ENCODE peak calls at places on chromosomes 11 and 22, in ten cellular contexts. One of them, this sample, is unnamed.

GRCh38 chr11:12536566-12536965 is 137.7 kb upstream of the TEAD1 start:
- DNase-seq in mammary epithelial cell: no peak
- DNase-seq in adrenal gland: no peak
- DNase-seq in tibial nerve: no peak
- DNase-seq in right atrium auricular region: no peak
- DNase-seq in OCI-LY7: no peak
- DNase-seq in GM23338: no peak
- DNase-seq in HAP-1: no peak
- DNase-seq in CD4-positive, CD25-positive, alpha-beta regulatory T cell: no peak
- DNase-seq in hepatocyte: no peak
- DNase-seq in this sample: no peak

GRCh38 chr11:46121328-46121723 is at the start of gene PHF21A:
- DNase-seq in mammary epithelial cell: peak; percentile 89
- DNase-seq in adrenal gland: peak; percentile 90
- DNase-seq in tibial nerve: peak; percentile 82
- DNase-seq in right atrium auricular region: peak; percentile 83
- DNase-seq in OCI-LY7: peak; percentile 95
- DNase-seq in GM23338: peak; percentile 95
- DNase-seq in HAP-1: peak; percentile 95
- DNase-seq in CD4-positive, CD25-positive, alpha-beta regulatory T cell: peak; percentile 80
- DNase-seq in hepatocyte: peak; percentile 95
- DNase-seq in this sample: peak; percentile 89

GRCh38 chr11:78218707-78219492 is 30.2 kb downstream of the USP35 start:
- DNase-seq in mammary epithelial cell: no peak
- DNase-seq in adrenal gland: no peak
- DNase-seq in tibial nerve: no peak
- DNase-seq in right atrium auricular region: no peak
- DNase-seq in OCI-LY7: no peak
- DNase-seq in GM23338: no peak
- DNase-seq in HAP-1: no peak
- DNase-seq in CD4-positive, CD25-positive, alpha-beta regulatory T cell: no peak
- DNase-seq in hepatocyte: no peak
- DNase-seq in this sample: no peak

GRCh38 chr11:115222218-115222862 is 281.9 kb downstream of the CADM1 start:
- DNase-seq in mammary epithelial cell: peak; percentile 87
- DNase-seq in adrenal gland: no peak
- DNase-seq in tibial nerve: no peak
- DNase-seq in right atrium auricular region: no peak
- DNase-seq in OCI-LY7: peak; percentile 68
- DNase-seq in GM23338: peak; percentile 28
- DNase-seq in HAP-1: no peak
- DNase-seq in CD4-positive, CD25-positive, alpha-beta regulatory T cell: peak; percentile 7
- DNase-seq in hepatocyte: no peak
- DNase-seq in this sample: no peak

GRCh38 chr11:12556788-12557384 is 117.3 kb upstream of the TEAD1 start:
- DNase-seq in mammary epithelial cell: no peak
- DNase-seq in adrenal gland: peak; percentile 49
- DNase-seq in tibial nerve: peak; percentile 59
- DNase-seq in right atrium auricular region: peak; percentile 73
- DNase-seq in OCI-LY7: no peak
- DNase-seq in GM23338: peak; percentile 86
- DNase-seq in HAP-1: peak; percentile 56
- DNase-seq in CD4-positive, CD25-positive, alpha-beta regulatory T cell: no peak
- DNase-seq in hepatocyte: peak; percentile 73
- DNase-seq in this sample: peak; percentile 61

GRCh38 chr11:87422566-87422965 is 384.8 kb downstream of the TMEM135 start:
- DNase-seq in mammary epithelial cell: peak; percentile 24
- DNase-seq in adrenal gland: no peak
- DNase-seq in tibial nerve: no peak
- DNase-seq in right atrium auricular region: no peak
- DNase-seq in OCI-LY7: no peak
- DNase-seq in GM23338: no peak
- DNase-seq in HAP-1: no peak
- DNase-seq in CD4-positive, CD25-positive, alpha-beta regulatory T cell: no peak
- DNase-seq in hepatocyte: no peak
- DNase-seq in this sample: no peak

GRCh38 chr22:27314276-27314807 is 487.2 kb downstream of the MN1 start:
- DNase-seq in mammary epithelial cell: no peak
- DNase-seq in adrenal gland: no peak
- DNase-seq in tibial nerve: no peak
- DNase-seq in right atrium auricular region: no peak
- DNase-seq in OCI-LY7: no peak
- DNase-seq in GM23338: no peak
- DNase-seq in HAP-1: no peak
- DNase-seq in CD4-positive, CD25-positive, alpha-beta regulatory T cell: no peak
- DNase-seq in hepatocyte: peak; percentile 44
- DNase-seq in this sample: no peak

GRCh38 chr11:8095831-8096522 is 15.0 kb downstream of the TUB start:
- DNase-seq in mammary epithelial cell: no peak
- DNase-seq in adrenal gland: no peak
- DNase-seq in tibial nerve: no peak
- DNase-seq in right atrium auricular region: peak; percentile 13
- DNase-seq in OCI-LY7: no peak
- DNase-seq in GM23338: no peak
- DNase-seq in HAP-1: no peak
- DNase-seq in CD4-positive, CD25-positive, alpha-beta regulatory T cell: no peak
- DNase-seq in hepatocyte: no peak
- DNase-seq in this sample: no peak

GRCh38 chr22:24157783-24158170 is 23.5 kb upstream of the SUSD2 start:
- DNase-seq in mammary epithelial cell: no peak
- DNase-seq in adrenal gland: no peak
- DNase-seq in tibial nerve: no peak
- DNase-seq in right atrium auricular region: no peak
- DNase-seq in OCI-LY7: no peak
- DNase-seq in GM23338: no peak
- DNase-seq in HAP-1: no peak
- DNase-seq in CD4-positive, CD25-positive, alpha-beta regulatory T cell: no peak
- DNase-seq in hepatocyte: no peak
- DNase-seq in this sample: no peak

GRCh38 chr11:6943131-6943530 is 16.9 kb downstream of the ZNF215 start:
- DNase-seq in mammary epithelial cell: no peak
- DNase-seq in adrenal gland: no peak
- DNase-seq in tibial nerve: no peak
- DNase-seq in right atrium auricular region: no peak
- DNase-seq in OCI-LY7: no peak
- DNase-seq in GM23338: no peak
- DNase-seq in HAP-1: no peak
- DNase-seq in CD4-positive, CD25-positive, alpha-beta regulatory T cell: no peak
- DNase-seq in hepatocyte: no peak
- DNase-seq in this sample: no peak

GRCh38 chr11:98398508-98398907 is 622.2 kb upstream of the CNTN5 start:
- DNase-seq in mammary epithelial cell: no peak
- DNase-seq in adrenal gland: no peak
- DNase-seq in tibial nerve: no peak
- DNase-seq in right atrium auricular region: no peak
- DNase-seq in OCI-LY7: no peak
- DNase-seq in GM23338: no peak
- DNase-seq in HAP-1: no peak
- DNase-seq in CD4-positive, CD25-positive, alpha-beta regulatory T cell: no peak
- DNase-seq in hepatocyte: no peak
- DNase-seq in this sample: no peak

DNA sequence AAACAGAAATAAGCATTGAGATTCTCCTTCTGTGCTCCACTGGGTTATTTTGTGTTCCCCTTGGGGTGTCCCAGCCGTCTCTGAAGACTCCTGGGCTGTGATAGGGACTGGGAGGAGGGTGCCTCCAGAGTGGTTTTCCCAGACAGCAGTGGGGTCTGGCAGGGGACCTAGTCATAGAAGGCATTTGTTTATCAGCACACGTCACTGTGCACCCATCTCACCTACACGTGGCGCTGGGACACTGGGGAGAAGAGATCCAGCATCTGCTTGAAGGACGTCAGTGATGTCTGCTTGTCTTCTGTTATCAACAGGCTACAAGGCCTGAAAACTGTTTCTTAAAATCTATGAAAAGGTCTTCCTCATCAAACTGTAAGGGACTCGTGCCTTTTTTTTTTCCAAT is 34.2 kb upstream of the PICK1 start:
- DNase-seq in mammary epithelial cell: no peak
- DNase-seq in adrenal gland: no peak
- DNase-seq in tibial nerve: no peak
- DNase-seq in right atrium auricular region: no peak
- DNase-seq in OCI-LY7: no peak
- DNase-seq in GM23338: no peak
- DNase-seq in HAP-1: no peak
- DNase-seq in CD4-positive, CD25-positive, alpha-beta regulatory T cell: no peak
- DNase-seq in hepatocyte: no peak
- DNase-seq in this sample: no peak
- H3K4me3 ChIP-seq in mammary epithelial cell: no peak overlapping the region
- H3K4me3 ChIP-seq in adrenal gland: no peak overlapping the region
- H3K4me3 ChIP-seq in tibial nerve: no peak overlapping the region
- H3K4me3 ChIP-seq in right atrium auricular region: no peak overlapping the region
- H3K4me3 ChIP-seq in OCI-LY7: no peak overlapping the region
- H3K4me3 ChIP-seq in GM23338: no peak overlapping the region
- H3K4me3 ChIP-seq in HAP-1: no peak overlapping the region
- H3K4me3 ChIP-seq in CD4-positive, CD25-positive, alpha-beta regulatory T cell: no peak overlapping the region
- H3K4me3 ChIP-seq in hepatocyte: no peak overlapping the region
- H3K4me3 ChIP-seq in this sample: no peak overlapping the region

DNA sequence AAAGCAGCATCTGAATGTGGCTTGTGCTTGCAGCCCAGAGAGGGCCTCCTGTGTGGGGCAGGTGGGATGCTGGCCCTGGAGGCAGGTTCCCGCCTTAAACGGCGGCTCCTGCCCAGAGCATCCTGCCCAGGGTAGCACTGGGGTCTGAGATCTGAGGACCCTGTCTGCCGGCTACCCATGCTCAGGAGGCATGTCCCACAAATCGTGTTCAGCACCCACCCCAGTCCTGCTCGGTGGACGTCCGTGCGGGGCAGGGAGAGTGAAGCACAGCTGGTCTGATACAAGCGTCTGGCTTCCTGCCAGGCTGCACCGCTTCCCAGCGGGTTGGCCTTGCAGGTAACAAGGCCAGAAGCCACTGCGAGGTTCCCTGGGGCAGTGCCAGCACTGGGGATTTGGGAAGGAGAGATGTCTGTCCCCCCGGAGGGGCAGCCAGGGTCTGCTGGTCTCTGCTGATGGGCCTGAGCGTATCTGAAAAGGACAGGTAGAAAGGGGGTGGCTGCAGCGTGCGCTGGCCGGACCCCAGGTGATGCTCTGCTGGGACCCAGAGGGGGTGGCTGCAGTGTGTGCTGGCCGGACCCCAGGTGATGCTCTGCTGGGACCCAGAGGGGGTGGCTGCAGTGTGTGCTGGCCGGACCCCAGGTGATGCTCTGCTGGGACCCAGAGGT is 3.6 kb downstream of the TRABD start:
- DNase-seq in mammary epithelial cell: no peak
- DNase-seq in adrenal gland: peak; percentile 68
- DNase-seq in tibial nerve: no peak
- DNase-seq in right atrium auricular region: no peak
- DNase-seq in OCI-LY7: peak; percentile 67
- DNase-seq in GM23338: no peak
- DNase-seq in HAP-1: no peak
- DNase-seq in CD4-positive, CD25-positive, alpha-beta regulatory T cell: peak; percentile 2
- DNase-seq in hepatocyte: no peak
- DNase-seq in this sample: peak; percentile 74
- H3K4me1 ChIP-seq in mammary epithelial cell: peaks cover 50% of the 10 kb centered on the region
- H3K4me1 ChIP-seq in adrenal gland: peaks cover 50% of the 10 kb centered on the region
- H3K4me1 ChIP-seq in tibial nerve: no peaks in the 10 kb centered on the region
- H3K4me1 ChIP-seq in right atrium auricular region: peaks cover 57% of the 10 kb centered on the region
- H3K4me1 ChIP-seq in OCI-LY7: peaks cover 69% of the 10 kb centered on the region
- H3K4me1 ChIP-seq in GM23338: peaks cover 10% of the 10 kb centered on the region
- H3K4me1 ChIP-seq in HAP-1: peaks cover 21% of the 10 kb centered on the region
- H3K4me1 ChIP-seq in CD4-positive, CD25-positive, alpha-beta regulatory T cell: peaks cover 79% of the 10 kb centered on the region
- H3K4me1 ChIP-seq in hepatocyte: peaks cover 53% of the 10 kb centered on the region
- H3K4me1 ChIP-seq in this sample: peaks cover 26% of the 10 kb centered on the region

GRCh38 chr22:22682807-22683667 is 38.6 kb downstream of the GGTLC2 start:
- DNase-seq in mammary epithelial cell: no peak
- DNase-seq in adrenal gland: no peak
- DNase-seq in tibial nerve: no peak
- DNase-seq in right atrium auricular region: no peak
- DNase-seq in OCI-LY7: no peak
- DNase-seq in GM23338: no peak
- DNase-seq in HAP-1: no peak
- DNase-seq in CD4-positive, CD25-positive, alpha-beta regulatory T cell: no peak
- DNase-seq in hepatocyte: no peak
- DNase-seq in this sample: no peak

GRCh38 chr22:22682196-22682595 is 37.8 kb downstream of the GGTLC2 start:
- DNase-seq in mammary epithelial cell: no peak
- DNase-seq in adrenal gland: no peak
- DNase-seq in tibial nerve: no peak
- DNase-seq in right atrium auricular region: no peak
- DNase-seq in OCI-LY7: no peak
- DNase-seq in GM23338: no peak
- DNase-seq in HAP-1: no peak
- DNase-seq in CD4-positive, CD25-positive, alpha-beta regulatory T cell: no peak
- DNase-seq in hepatocyte: no peak
- DNase-seq in this sample: no peak

GRCh38 chr22:22681221-22681739 is 36.9 kb downstream of the GGTLC2 start:
- DNase-seq in mammary epithelial cell: no peak
- DNase-seq in adrenal gland: no peak
- DNase-seq in tibial nerve: no peak
- DNase-seq in right atrium auricular region: no peak
- DNase-seq in OCI-LY7: peak; percentile 46
- DNase-seq in GM23338: no peak
- DNase-seq in HAP-1: no peak
- DNase-seq in CD4-positive, CD25-positive, alpha-beta regulatory T cell: no peak
- DNase-seq in hepatocyte: peak; percentile 75
- DNase-seq in this sample: no peak

GRCh38 chr22:22674473-22674872 is 30.1 kb downstream of the GGTLC2 start:
- DNase-seq in mammary epithelial cell: no peak
- DNase-seq in adrenal gland: no peak
- DNase-seq in tibial nerve: no peak
- DNase-seq in right atrium auricular region: no peak
- DNase-seq in OCI-LY7: no peak
- DNase-seq in GM23338: no peak
- DNase-seq in HAP-1: no peak
- DNase-seq in CD4-positive, CD25-positive, alpha-beta regulatory T cell: no peak
- DNase-seq in hepatocyte: no peak
- DNase-seq in this sample: no peak

GRCh38 chr22:22678970-22679369 is 34.6 kb downstream of the GGTLC2 start:
- DNase-seq in mammary epithelial cell: no peak
- DNase-seq in adrenal gland: no peak
- DNase-seq in tibial nerve: no peak
- DNase-seq in right atrium auricular region: no peak
- DNase-seq in OCI-LY7: no peak
- DNase-seq in GM23338: no peak
- DNase-seq in HAP-1: no peak
- DNase-seq in CD4-positive, CD25-positive, alpha-beta regulatory T cell: no peak
- DNase-seq in hepatocyte: no peak
- DNase-seq in this sample: no peak
- H3K4me3 ChIP-seq in mammary epithelial cell: no peak overlapping the region
- H3K4me3 ChIP-seq in adrenal gland: no peak overlapping the region
- H3K4me3 ChIP-seq in tibial nerve: no peak overlapping the region
- H3K4me3 ChIP-seq in right atrium auricular region: no peak overlapping the region
- H3K4me3 ChIP-seq in OCI-LY7: no peak overlapping the region
- H3K4me3 ChIP-seq in GM23338: no peak overlapping the region
- H3K4me3 ChIP-seq in HAP-1: no peak overlapping the region
- H3K4me3 ChIP-seq in CD4-positive, CD25-positive, alpha-beta regulatory T cell: no peak overlapping the region
- H3K4me3 ChIP-seq in hepatocyte: no peak overlapping the region
- H3K4me3 ChIP-seq in this sample: no peak overlapping the region

DNA sequence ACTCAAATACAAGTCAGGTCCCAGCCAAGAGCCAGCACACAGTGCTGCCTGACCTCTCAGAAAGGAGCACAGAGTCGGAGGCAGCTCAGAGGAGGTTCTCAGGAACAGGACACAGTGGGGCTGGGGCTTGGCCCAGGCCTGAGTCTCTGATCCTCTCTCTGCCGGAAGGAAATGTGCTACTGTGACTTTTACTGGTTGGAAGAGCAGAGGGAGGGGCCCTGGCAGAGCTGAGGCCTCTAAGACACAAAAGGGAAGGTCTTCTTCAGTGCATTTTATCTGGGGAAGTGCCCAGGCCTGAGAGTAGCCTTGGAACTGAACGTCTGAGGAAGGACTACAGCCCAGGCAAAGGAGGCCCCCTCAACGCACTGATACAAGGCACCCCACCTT is 16.2 kb upstream of the CASTOR1 start:
- DNase-seq in mammary epithelial cell: no peak
- DNase-seq in adrenal gland: peak; percentile 60
- DNase-seq in tibial nerve: peak; percentile 67
- DNase-seq in right atrium auricular region: peak; percentile 89
- DNase-seq in OCI-LY7: peak; percentile 90
- DNase-seq in GM23338: no peak
- DNase-seq in HAP-1: no peak
- DNase-seq in CD4-positive, CD25-positive, alpha-beta regulatory T cell: peak; percentile 36
- DNase-seq in hepatocyte: no peak
- DNase-seq in this sample: no peak
- H3K4me1 ChIP-seq in mammary epithelial cell: peaks cover 88% of the 10 kb centered on the region
- H3K4me1 ChIP-seq in adrenal gland: peaks cover 98% of the 10 kb centered on the region
- H3K4me1 ChIP-seq in tibial nerve: no peaks in the 10 kb centered on the region
- H3K4me1 ChIP-seq in right atrium auricular region: peaks cover 100% of the 10 kb centered on the region
- H3K4me1 ChIP-seq in OCI-LY7: peaks cover 96% of the 10 kb centered on the region
- H3K4me1 ChIP-seq in GM23338: no peaks in the 10 kb centered on the region
- H3K4me1 ChIP-seq in HAP-1: no peaks in the 10 kb centered on the region
- H3K4me1 ChIP-seq in CD4-positive, CD25-positive, alpha-beta regulatory T cell: peaks cover 97% of the 10 kb centered on the region
- H3K4me1 ChIP-seq in hepatocyte: peaks cover 39% of the 10 kb centered on the region
- H3K4me1 ChIP-seq in this sample: peaks cover 78% of the 10 kb centered on the region

This sample was measured in pancreas.